ENCODE peak calls at places on chromosomes 13 and 19, in four cellular contexts. L is SK-N-SH, H is endothelial cell of umbilical vein, P is astrocyte. C is an unnamed sample. For H3K4me1, the result is how much of the 10 kb centered on the place peaks cover.

GRCh38 chr13:50392977-50393376 is 377.7 kb downstream of the KCNRG start:
- DNase-seq in L (no peak), H (no peak), P (no peak), C (no peak)

GRCh38 chr19:10888421-10888866 is 17.1 kb downstream of the CARM1 start:
- DNase-seq in L (peak), H (no peak), P (no peak), C (peak)

GRCh38 chr19:34669305-34669704 is 7.7 kb downstream of the SCGB2B2 start:
- DNase-seq in L (no peak), H (no peak), P (no peak), C (no peak)

GRCh38 chr13:30618186-30618937 is 642 bp downstream of the USPL1 start:
- DNase-seq in L (no peak), H (peak), P (no peak), C (peak)

GRCh38 chr13:86581711-86582110 is 782.5 kb upstream of the SLITRK6 start:
- DNase-seq in L (no peak), H (no peak), P (peak), C (no peak)

GRCh38 chr13:24251525-24251924 is 57.9 kb upstream of the C1QTNF9 start:
- DNase-seq in L (no peak), H (no peak), P (no peak), C (no peak)

GRCh38 chr19:5058456-5059190 is 89.7 kb downstream of the KDM4B start:
- DNase-seq in L (no peak), H (no peak), P (peak), C (no peak)

GRCh38 chr19:577439-578392 is 5.3 kb downstream of the BSG start:
- DNase-seq in L (no peak), H (no peak), P (no peak), C (no peak)

GRCh38 chr13:105874808-105875207 is 660.7 kb downstream of the EFNB2 start:
- DNase-seq in L (no peak), H (no peak), P (no peak), C (no peak)

GRCh38 chr19:17347361-17347760 is 10.0 kb downstream of the GTPBP3 start:
- DNase-seq in L (no peak), H (peak), P (no peak), C (no peak)

GRCh38 chr19:44032001-44032610 is 6.9 kb downstream of the ZNF222 start:
- DNase-seq in L (no peak), H (no peak), P (no peak), C (no peak)

GRCh38 chr19:32253683-32254020 is 91.8 kb upstream of the ZNF507 start:
- DNase-seq in L (no peak), H (no peak), P (no peak), C (no peak)

GRCh38 chr13:50396001-50396400 is 380.8 kb downstream of the KCNRG start:
- DNase-seq in L (no peak), H (no peak), P (no peak), C (no peak)

GRCh38 chr13:113322043-113322461 is 25.0 kb downstream of the LAMP1 start:
- DNase-seq in L (no peak), H (no peak), P (no peak), C (no peak)

GRCh38 chr13:20390526-20391175 is 135.0 kb downstream of the CRYL1 start:
- DNase-seq in L (no peak), H (no peak), P (no peak), C (no peak)

GRCh38 chr19:45764947-45765346 is 4.1 kb downstream of the SIX5 start:
- DNase-seq in L (peak), H (no peak), P (no peak), C (no peak)

GRCh38 chr13:95497307-95497943 is 55.1 kb upstream of the CLDN10 start:
- DNase-seq in L (peak), H (peak), P (no peak), C (no peak)

GRCh38 chr13:46160474-46161066 is 21.4 kb downstream of the LCP1 start:
- DNase-seq in L (peak), H (peak), P (peak), C (peak)

GRCh38 chr13:43546260-43546659 is 240.5 kb downstream of the ENOX1 start:
- DNase-seq in L (peak), H (peak), P (no peak), C (peak)

GRCh38 chr19:51097166-51097736 is 11.0 kb downstream of the CTU1 start:
- DNase-seq in L (peak), H (peak), P (peak), C (peak)

GRCh38 chr13:51926528-51926885 is 64.7 kb downstream of the CCDC70 start:
- DNase-seq in L (no peak), H (no peak), P (no peak), C (no peak)

GRCh38 chr13:45691667-45692066 is 10.5 kb upstream of the CBY2 start:
- DNase-seq in L (no peak), H (no peak), P (no peak), C (no peak)

GRCh38 chr19:33404916-33405315 is 31.4 kb downstream of the CEBPG start:
- DNase-seq in L (no peak), H (no peak), P (no peak), C (no peak)

GRCh38 chr19:35144600-35145436 is 1.8 kb downstream of the FXYD7 start:
- DNase-seq in L (no peak), H (no peak), P (no peak), C (peak)

GRCh38 chr19:2461751-2462634 is 5.2 kb upstream of the LMNB2 start:
- DNase-seq in L (peak), H (peak), P (peak), C (peak)

GRCh38 chr19:35124098-35125060 is 8.8 kb downstream of the FXYD3 start:
- DNase-seq in L (peak), H (peak), P (peak), C (peak)

GRCh38 chr13:98997738-98998641 is 20.1 kb upstream of the DOCK9 start:
- DNase-seq in L (no peak), H (no peak), P (peak), C (no peak)

GRCh38 chr19:54201980-54202379 is 1.3 kb downstream of the RPS9 start:
- DNase-seq in L (no peak), H (no peak), P (no peak), C (no peak)

GRCh38 chr13:20412761-20413355 is 112.8 kb downstream of the CRYL1 start:
- DNase-seq in L (no peak), H (no peak), P (no peak), C (no peak)

GRCh38 chr13:35127466-35127865 is 185.4 kb downstream of the NBEA start:
- DNase-seq in L (no peak), H (no peak), P (no peak), C (no peak)

GRCh38 chr13:34654682-34655081 is 287.4 kb upstream of the NBEA start:
- DNase-seq in L (no peak), H (no peak), P (peak), C (peak)

GRCh38 chr13:113774177-113775107 is 15.4 kb downstream of the TMEM255B start:
- DNase-seq in L (peak), H (peak), P (peak), C (no peak)

GRCh38 chr19:13817615-13818371 is 22.6 kb downstream of the ZSWIM4 start:
- DNase-seq in L (no peak), H (no peak), P (no peak), C (peak)

GRCh38 chr19:48645652-48646191 is at the start of gene CA11:
- DNase-seq in L (no peak), H (no peak), P (no peak), C (peak)

GRCh38 chr13:106566682-106567420 is 1.1 kb downstream of the ARGLU1 start:
- DNase-seq in L (peak), H (peak), P (peak), C (peak)

GRCh38 chr19:46913852-46914430 is 53.1 kb downstream of the ARHGAP35 start:
- DNase-seq in L (no peak), H (peak), P (peak), C (no peak)

GRCh38 chr19:41401483-41401882 is 3.9 kb downstream of the BCKDHA start:
- DNase-seq in L (no peak), H (peak), P (no peak), C (no peak)

GRCh38 chr19:41405776-41406175 is 8.2 kb downstream of the BCKDHA start:
- DNase-seq in L (no peak), H (no peak), P (no peak), C (no peak)

GRCh38 chr19:41399525-41399924 is 1.9 kb downstream of the BCKDHA start:
- DNase-seq in L (no peak), H (no peak), P (no peak), C (no peak)

GRCh38 chr19:41402010-41402409 is 4.4 kb downstream of the BCKDHA start:
- DNase-seq in L (no peak), H (no peak), P (no peak), C (no peak)

GRCh38 chr19:41403181-41403970 is 5.8 kb downstream of the BCKDHA start:
- DNase-seq in L (no peak), H (no peak), P (no peak), C (no peak)
- H3K4me1 ChIP-seq in L (under half), H (under half), P (under half), C (under half)

DNA sequence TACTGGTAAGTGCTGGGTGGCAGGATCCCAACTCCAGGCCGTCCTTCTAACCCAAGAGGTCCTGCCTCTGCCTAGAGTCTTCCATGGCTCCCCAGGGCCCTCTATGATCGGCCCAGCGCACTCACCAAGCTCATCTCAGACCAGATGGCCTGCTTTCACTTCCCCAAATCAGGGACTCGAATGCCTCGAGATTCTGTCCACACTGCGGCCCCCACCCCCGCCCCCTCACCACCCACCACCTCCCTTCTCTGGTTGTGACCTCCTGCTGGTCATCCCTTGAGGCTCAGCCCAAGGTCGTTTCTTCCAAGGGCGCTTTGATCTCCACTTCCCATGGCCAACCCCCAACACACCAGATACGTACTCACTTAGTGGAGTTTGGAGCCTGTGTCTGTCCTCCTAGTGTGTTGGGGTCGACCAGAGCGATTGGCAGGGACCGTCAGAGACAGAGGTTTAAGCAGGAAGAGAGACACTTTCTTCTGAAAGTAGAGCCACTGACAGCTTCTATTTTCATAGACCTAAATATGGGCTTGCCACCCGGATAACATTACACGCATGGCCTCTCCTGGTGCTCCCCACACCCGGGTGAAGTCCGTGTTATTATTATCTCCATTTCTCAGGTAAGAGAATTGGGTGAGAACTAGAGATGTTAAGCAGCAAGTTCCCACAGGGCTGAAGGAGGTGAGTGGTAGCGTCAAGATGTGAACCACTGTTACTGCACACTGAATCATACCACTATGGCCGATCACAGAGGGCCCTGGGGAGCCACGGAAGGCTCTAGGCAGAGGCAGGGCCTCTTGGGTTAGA is at the start of gene FCER2:
- DNase-seq in L (no peak), H (no peak), P (no peak), C (no peak)
- H3K9ac ChIP-seq in L (no peak), H (no peak), P (no peak), C (no peak)

GRCh38 chr13:111209613-111210012 is 94.5 kb downstream of the ARHGEF7 start:
- DNase-seq in L (no peak), H (no peak), P (no peak), C (no peak)
- H3K4me1 ChIP-seq in L (under half), H (under half), P (under half), C (half or more)

GRCh38 chr19:16069813-16070365 is 6.4 kb upstream of the TPM4 start:
- DNase-seq in L (no peak), H (no peak), P (no peak), C (no peak)
- H3K9ac ChIP-seq in L (no peak), H (peak), P (peak), C (no peak)